ENCODE peak calls at places on chromosomes 7 and 10, in six cellular contexts. K, J, U, R, B and P are unnamed samples.

GRCh38 chr7:76383089-76383944 is 24.5 kb upstream of the YWHAG start:
- DNase-seq in K (no peak), J (no peak), U (no peak), R (peak; percentile 84), B (no peak), P (no peak)

GRCh38 chr7:1961776-1962276 is 270.9 kb downstream of the MAD1L1 start:
- DNase-seq in K (no peak), J (peak; percentile 92), U (no peak), R (peak; percentile 81), B (peak; percentile 39), P (no peak)

GRCh38 chr10:131116216-131117005 is 195.1 kb downstream of the TCERG1L start:
- DNase-seq in K (no peak), J (no peak), U (no peak), R (no peak), B (no peak), P (no peak)

GRCh38 chr10:80144302-80145131 is 12.0 kb downstream of the PLAC9 start:
- DNase-seq in K (no peak), J (no peak), U (peak; percentile 87), R (peak; percentile 13), B (peak; percentile 48), P (peak; percentile 7)

GRCh38 chr7:100021297-100021696 is 5.9 kb downstream of the ZKSCAN1 start:
- DNase-seq in K (no peak), J (peak; percentile 54), U (peak; percentile 64), R (no peak), B (no peak), P (no peak)

GRCh38 chr10:114367676-114368391 is 36.5 kb downstream of the AFAP1L2 start:
- DNase-seq in K (no peak), J (no peak), U (no peak), R (no peak), B (no peak), P (no peak)

GRCh38 chr10:60944159-60944909 is at the start of gene RHOBTB1:
- DNase-seq in K (peak; percentile 40), J (peak; percentile 82), U (peak; percentile 95), R (peak; percentile 66), B (peak; percentile 40), P (peak; percentile 34)

GRCh38 chr7:141654551-141654950 is 47.4 kb downstream of the DENND11 start:
- DNase-seq in K (peak; percentile 41), J (peak; percentile 61), U (no peak), R (peak; percentile 79), B (peak; percentile 30), P (peak; percentile 43)

GRCh38 chr7:28381466-28381865 is 30.9 kb upstream of the CREB5 start:
- DNase-seq in K (no peak), J (no peak), U (no peak), R (no peak), B (no peak), P (no peak)

GRCh38 chr7:120402368-120402767 is 129.4 kb downstream of the KCND2 start:
- DNase-seq in K (no peak), J (no peak), U (no peak), R (no peak), B (no peak), P (no peak)

GRCh38 chr10:118108194-118109026 is 61.7 kb upstream of the RAB11FIP2 start:
- DNase-seq in K (no peak), J (peak; percentile 1), U (no peak), R (peak; percentile 7), B (no peak), P (peak; percentile 7)

GRCh38 chr10:24446739-24447138 is 237.8 kb downstream of the KIAA1217 start:
- DNase-seq in K (no peak), J (peak; percentile 96), U (no peak), R (peak; percentile 51), B (no peak), P (no peak)